ENCODE peak calls at places on chromosomes 11 and 22, in five cellular contexts. Q, M, W, U and I are unnamed samples. For H3K27me3, the result is how much of the 10 kb centered on the place peaks cover.

GRCh38 chr11:119641991-119642745 is 86.8 kb downstream of the NECTIN1 start:
- DNase-seq in Q (peak), M (no peak), W (peak), U (no peak), I (no peak)

GRCh38 chr11:18490736-18491485 is 35.3 kb downstream of the LDHAL6A start:
- DNase-seq in Q (no peak), M (no peak), W (no peak), U (no peak), I (no peak)

GRCh38 chr11:82308979-82309378 is 424.7 kb downstream of the FAM181B start:
- DNase-seq in Q (no peak), M (no peak), W (peak), U (no peak), I (no peak)

GRCh38 chr22:30506507-30506968 is 1.0 kb upstream of the SEC14L4 start:
- DNase-seq in Q (no peak), M (no peak), W (no peak), U (no peak), I (no peak)

GRCh38 chr22:37661160-37661924 is 2.8 kb downstream of the PDXP start:
- DNase-seq in Q (peak), M (no peak), W (peak), U (no peak), I (no peak)

GRCh38 chr22:26481112-26481693 is 2.4 kb downstream of the HPS4 start:
- DNase-seq in Q (no peak), M (no peak), W (no peak), U (no peak), I (no peak)

GRCh38 chr11:94654201-94654600 is 87.0 kb downstream of the PIWIL4 start:
- DNase-seq in Q (no peak), M (no peak), W (no peak), U (no peak), I (no peak)

GRCh38 chr22:38144025-38144405 is 33.5 kb upstream of the BAIAP2L2 start:
- DNase-seq in Q (peak), M (no peak), W (peak), U (no peak), I (no peak)

GRCh38 chr22:25023879-25024278 is 71.4 kb downstream of the KIAA1671 start:
- DNase-seq in Q (no peak), M (no peak), W (no peak), U (no peak), I (no peak)

GRCh38 chr22:18077087-18077638 is 627 bp upstream of the PEX26 start:
- DNase-seq in Q (no peak), M (no peak), W (no peak), U (no peak), I (no peak)

GRCh38 chr11:6413791-6414231 is 5.1 kb downstream of the APBB1 start:
- DNase-seq in Q (no peak), M (no peak), W (no peak), U (no peak), I (no peak)

GRCh38 chr11:130476922-130477491 is 28.6 kb downstream of the ADAMTS15 start:
- DNase-seq in Q (no peak), M (no peak), W (no peak), U (no peak), I (no peak)

GRCh38 chr11:1843098-1843473 is 4.3 kb downstream of the TNNI2 start:
- DNase-seq in Q (no peak), M (no peak), W (no peak), U (no peak), I (no peak)

GRCh38 chr11:69634590-69634989 is 6.4 kb upstream of the CCND1 start:
- DNase-seq in Q (no peak), M (peak), W (no peak), U (no peak), I (no peak)

GRCh38 chr11:64717268-64717578 is 5.8 kb downstream of the NRXN2 start:
- DNase-seq in Q (no peak), M (no peak), W (no peak), U (no peak), I (no peak)

GRCh38 chr11:82902086-82902485 is 550 bp downstream of the DDIAS start:
- DNase-seq in Q (no peak), M (no peak), W (no peak), U (no peak), I (no peak)

GRCh38 chr22:22035203-22035602 is 52.6 kb upstream of the TOP3B start:
- DNase-seq in Q (no peak), M (no peak), W (no peak), U (no peak), I (no peak)
- H3K27me3 ChIP-seq in Q (under half), M (under half), W (under half), U (under half), I (under half)

GRCh38 chr11:61024938-61025818 is 53.7 kb downstream of the CD6 start:
- DNase-seq in Q (no peak), M (no peak), W (no peak), U (no peak), I (no peak)
- H3K27me3 ChIP-seq in Q (under half), M (under half), W (under half), U (under half), I (under half)

GRCh38 chr11:66220566-66220935 is 47.9 kb upstream of the RAB1B start:
- DNase-seq in Q (no peak), M (no peak), W (no peak), U (no peak), I (no peak)

GRCh38 chr11:66218026-66218425 is 50.4 kb upstream of the RAB1B start:
- DNase-seq in Q (no peak), M (no peak), W (no peak), U (peak), I (no peak)

GRCh38 chr11:66221012-66221411 is 47.4 kb upstream of the RAB1B start:
- DNase-seq in Q (no peak), M (no peak), W (no peak), U (no peak), I (no peak)

GRCh38 chr11:66219846-66220565 is 48.4 kb upstream of the RAB1B start:
- DNase-seq in Q (no peak), M (no peak), W (no peak), U (no peak), I (no peak)

GRCh38 chr11:66218846-66219620 is 49.4 kb upstream of the RAB1B start:
- DNase-seq in Q (no peak), M (no peak), W (no peak), U (no peak), I (no peak)
- H3K27me3 ChIP-seq in Q (under half), M (under half), W (under half), U (under half), I (under half)

GRCh38 chr11:128898580-128899344 is 7.6 kb downstream of the KCNJ5 start:
- DNase-seq in Q (peak), M (no peak), W (no peak), U (no peak), I (no peak)
- H3K27me3 ChIP-seq in Q (under half), M (under half), W (under half), U (under half), I (under half)